ENCODE peak calls at places on chromosomes 3 and 15, in five cellular contexts. M is foreskin fibroblast, T is EL, Z is NCI-H510A treated with DMSO at 0.1 percent for 48 hours, Y is T follicular helper cell. W is an unnamed sample.

GRCh38 chr15:88835646-88836045 is 32.4 kb downstream of the ACAN start:
- DNase-seq in M (peak), T (peak), Z (no peak), Y (no peak), W (no peak)

GRCh38 chr3:36484386-36484785 is 104.1 kb downstream of the STAC start:
- DNase-seq in M (no peak), T (no peak), Z (no peak), Y (no peak), W (no peak)

GRCh38 chr3:45983865-45984264 is 11.8 kb downstream of the FYCO1 start:
- DNase-seq in M (no peak), T (no peak), Z (no peak), Y (no peak), W (no peak)

GRCh38 chr15:90062023-90062728 is 40.1 kb downstream of the IDH2 start:
- DNase-seq in M (no peak), T (no peak), Z (peak), Y (peak), W (peak)

GRCh38 chr15:63061971-63062370 is 19.4 kb downstream of the TPM1 start:
- DNase-seq in M (no peak), T (no peak), Z (no peak), Y (no peak), W (no peak)

GRCh38 chr3:19898725-19899124 is 35.3 kb downstream of the EFHB start:
- DNase-seq in M (no peak), T (peak), Z (no peak), Y (no peak), W (no peak)

GRCh38 chr3:135895106-135895733 is 70.3 kb upstream of the PPP2R3A start:
- DNase-seq in M (peak), T (peak), Z (peak), Y (peak), W (no peak)

GRCh38 chr15:62119926-62120273 is 45.2 kb downstream of the C2CD4B start:
- DNase-seq in M (no peak), T (no peak), Z (no peak), Y (no peak), W (no peak)

GRCh38 chr3:99805160-99805559 is 12.5 kb upstream of the CMSS1 start:
- DNase-seq in M (no peak), T (no peak), Z (no peak), Y (no peak), W (no peak)